ENCODE peak calls at places on chromosomes 5 and 9, in five cellular contexts. J, O, X, H and I are unnamed samples. For H3K4me1, the result is how much of the 10 kb centered on the place peaks cover.

GRCh38 chr5:147675168-147675567 is 107.4 kb downstream of the JAKMIP2 start:
- DNase-seq in X (no peak), H (no peak), O (no peak), J (no peak), I (no peak)

GRCh38 chr9:112334319-112334828 is 955 bp upstream of the PTBP3 start:
- DNase-seq in J (no peak), X (no peak), H (peak), O (peak), I (peak)

GRCh38 chr5:163880307-163880706 is 374.9 kb downstream of the MAT2B start:
- DNase-seq in H (no peak), J (no peak), X (no peak), O (no peak), I (no peak)

GRCh38 chr9:126329476-126330275 is 3.0 kb downstream of the MVB12B start:
- DNase-seq in J (peak), O (no peak), H (no peak), X (no peak), I (no peak)

GRCh38 chr5:165187815-165188214 is 1682.4 kb downstream of the MAT2B start:
- DNase-seq in J (no peak), H (no peak), O (no peak), X (no peak), I (no peak)

GRCh38 chr9:124810513-124811355 is 33.8 kb downstream of the OLFML2A start:
- DNase-seq in O (peak), H (no peak), X (no peak), J (no peak), I (no peak)

GRCh38 chr9:76962732-76963131 is 56.7 kb upstream of the FOXB2 start:
- DNase-seq in O (no peak), H (no peak), J (no peak), X (no peak), I (no peak)

GRCh38 chr5:157855404-157855994 is 3.4 kb downstream of the CLINT1 start:
- DNase-seq in J (no peak), H (peak), X (peak), O (peak), I (no peak)

GRCh38 chr5:13567819-13568218 is 376.7 kb downstream of the DNAH5 start:
- DNase-seq in X (no peak), J (no peak), H (no peak), O (no peak), I (no peak)

GRCh38 chr5:50995285-50995942 is 329.0 kb downstream of the PARP8 start:
- DNase-seq in O (no peak), J (no peak), X (no peak), H (no peak), I (no peak)

GRCh38 chr5:124103671-124104070 is 591.7 kb downstream of the CSNK1G3 start:
- DNase-seq in J (no peak), O (no peak), H (no peak), X (no peak), I (no peak)

GRCh38 chr9:109520475-109521132 is 22.5 kb upstream of the PTPN3 start:
- DNase-seq in J (no peak), X (peak), H (peak), O (peak), I (peak)

GRCh38 chr5:158074992-158075769 is 216.2 kb upstream of the CLINT1 start:
- DNase-seq in H (peak), J (peak), X (peak), O (peak), I (peak)

GRCh38 chr9:78921341-78921740 is 624.4 kb downstream of the PSAT1 start:
- DNase-seq in X (no peak), J (no peak), H (no peak), O (no peak), I (no peak)

GRCh38 chr9:27483576-27483975 is 40.5 kb upstream of the IFNK start:
- DNase-seq in H (no peak), J (no peak), X (no peak), O (no peak), I (no peak)

GRCh38 chr5:175363300-175363699 is 80.7 kb downstream of the DRD1 start:
- DNase-seq in O (no peak), H (no peak), J (no peak), X (no peak), I (no peak)

GRCh38 chr5:141811287-141812155 is 66.7 kb downstream of the PCDH1 start:
- DNase-seq in X (no peak), J (no peak), O (peak), H (peak), I (no peak)

GRCh38 chr5:1810581-1811101 is 9.4 kb downstream of the NDUFS6 start:
- DNase-seq in X (no peak), H (no peak), J (no peak), O (no peak), I (no peak)

GRCh38 chr5:18216016-18216415 is 581.8 kb downstream of the TAF11L14 start:
- DNase-seq in J (no peak), H (no peak), X (no peak), O (no peak), I (no peak)

GRCh38 chr9:93952784-93953491 is 2.2 kb downstream of the BARX1 start:
- DNase-seq in O (peak), X (no peak), J (no peak), H (no peak), I (no peak)

GRCh38 chr5:124310453-124310852 is 436.0 kb downstream of the ZNF608 start:
- DNase-seq in H (no peak), J (no peak), O (no peak), X (no peak), I (no peak)

GRCh38 chr5:31523041-31523440 is 8.9 kb downstream of the DROSHA start:
- DNase-seq in H (no peak), X (no peak), J (no peak), O (no peak), I (no peak)

GRCh38 chr5:11050596-11051304 is 289.7 kb upstream of the DAP start:
- DNase-seq in O (no peak), X (no peak), H (no peak), J (no peak), I (no peak)

GRCh38 chr9:75461188-75461587 is 372.9 kb downstream of the OSTF1 start:
- DNase-seq in H (no peak), X (no peak), J (no peak), O (no peak), I (no peak)

GRCh38 chr9:35566417-35566816 is 38.6 kb upstream of the TESK1 start:
- DNase-seq in X (no peak), J (peak), H (no peak), O (no peak), I (no peak)

GRCh38 chr9:136374183-136374575 is 710 bp upstream of the CARD9 start:
- DNase-seq in X (no peak), O (no peak), J (no peak), H (no peak), I (no peak)

GRCh38 chr9:136372561-136373299 is 739 bp downstream of the CARD9 start:
- DNase-seq in O (peak), J (peak), X (peak), H (no peak), I (peak)

GRCh38 chr9:136373300-136374182 is at the start of gene CARD9:
- DNase-seq in J (peak), H (no peak), O (no peak), X (no peak), I (no peak)

GRCh38 chr9:136376457-136376856 is 3.0 kb upstream of the CARD9 start:
- DNase-seq in O (no peak), J (no peak), H (no peak), X (no peak), I (no peak)

GRCh38 chr9:136375096-136375495 is 1.6 kb upstream of the CARD9 start:
- DNase-seq in X (no peak), J (no peak), O (no peak), H (no peak), I (no peak)
- H3K27ac ChIP-seq in X (no peak), J (no peak), O (no peak), H (no peak), I (no peak)

GRCh38 chr9:2299156-2299842 is 284.2 kb downstream of the SMARCA2 start:
- DNase-seq in J (no peak), O (peak), H (no peak), X (peak), I (no peak)

GRCh38 chr9:2297771-2298170 is 282.6 kb downstream of the SMARCA2 start:
- DNase-seq in O (no peak), J (no peak), X (no peak), H (no peak), I (no peak)

GRCh38 chr9:2302606-2303005 is 287.5 kb downstream of the SMARCA2 start:
- DNase-seq in H (no peak), O (no peak), X (no peak), J (no peak), I (no peak)

GRCh38 chr9:2299843-2300205 is 284.7 kb downstream of the SMARCA2 start:
- DNase-seq in X (no peak), H (no peak), J (no peak), O (no peak), I (no peak)

DNA sequence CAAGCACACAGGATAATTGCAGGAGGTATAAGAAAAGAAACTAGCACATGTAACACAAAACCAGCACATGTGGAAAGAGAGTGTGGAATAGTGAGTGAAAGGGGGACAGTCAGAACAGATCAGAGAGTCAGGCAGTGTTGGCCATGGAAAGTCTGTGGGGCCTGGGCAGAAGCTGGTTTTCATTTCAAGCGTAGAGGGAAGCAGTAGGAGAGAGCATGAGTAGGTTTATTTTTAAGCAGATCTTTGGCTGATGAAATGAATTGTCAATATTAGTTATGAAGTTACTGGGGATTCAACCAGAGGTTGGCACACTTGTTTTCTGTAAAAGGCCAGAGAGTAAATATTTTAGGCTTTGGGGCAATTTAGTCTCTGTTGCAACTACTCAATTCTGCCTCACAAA is 283.1 kb downstream of the SMARCA2 start:
- DNase-seq in J (no peak), O (no peak), H (no peak), X (no peak), I (no peak)
- H3K4me1 ChIP-seq in J (under half), O (under half), H (under half), X (under half), I (under half)

GRCh38 chr5:178119915-178120660 is 6.8 kb downstream of the N4BP3 start:
- DNase-seq in O (no peak), J (no peak), X (no peak), H (no peak), I (no peak)

GRCh38 chr5:178117911-178118310 is 4.6 kb downstream of the N4BP3 start:
- DNase-seq in J (no peak), X (no peak), H (no peak), O (no peak), I (no peak)

GRCh38 chr5:178115835-178116405 is 2.6 kb downstream of the N4BP3 start:
- DNase-seq in H (no peak), J (no peak), X (no peak), O (no peak), I (no peak)

GRCh38 chr5:178116406-178116885 is 3.1 kb downstream of the N4BP3 start:
- DNase-seq in O (no peak), X (no peak), J (no peak), H (peak), I (no peak)

DNA sequence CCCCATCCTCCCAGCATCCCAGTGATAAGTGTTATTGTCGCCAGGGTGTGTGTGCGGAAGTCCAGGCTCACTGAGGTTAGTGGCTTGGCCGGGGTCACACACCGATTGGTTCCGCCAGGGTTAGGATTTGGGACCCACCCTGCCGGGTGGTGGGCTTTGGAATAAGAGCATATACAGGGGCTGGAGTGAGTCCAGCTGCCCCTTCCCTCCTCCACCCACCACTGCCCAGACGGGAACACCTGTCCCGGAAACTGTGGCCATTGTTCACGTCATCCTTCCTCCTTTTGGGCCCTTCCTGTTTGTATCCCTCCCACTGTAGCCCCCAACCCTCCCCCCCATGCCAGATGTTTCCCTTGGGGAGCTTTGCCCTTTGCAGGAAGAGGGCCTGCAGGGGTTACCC is 5.0 kb downstream of the N4BP3 start:
- DNase-seq in J (no peak), X (no peak), O (no peak), H (no peak), I (no peak)
- H3K4me3 ChIP-seq in J (peak), X (no peak), O (no peak), H (no peak), I (no peak)

GRCh38 chr9:2324742-2325141 is 296.8 kb upstream of the VLDLR start:
- DNase-seq in X (no peak), J (no peak), H (no peak), O (no peak), I (no peak)
- H3K27ac ChIP-seq in X (no peak), J (no peak), H (no peak), O (no peak), I (no peak)